ENCODE peak calls at places on chromosomes 12 and 14, in seven cellular contexts. I is small intestine, B is thoracic aorta, P is brain microvascular endothelial cell, T is HL-60, F is ovary, X is OCI-LY7. H is an unnamed sample.

GRCh38 chr12:69501154-69501895 is 31.1 kb downstream of the FRS2 start:
- DNase-seq in I (no peak), B (no peak), P (no peak), T (no peak), F (no peak), X (no peak), H (no peak)

GRCh38 chr12:70853326-70853725 is 67.2 kb downstream of the PTPRR start:
- DNase-seq in I (no peak), B (no peak), P (no peak), T (no peak), F (no peak), X (no peak), H (no peak)

GRCh38 chr12:127245437-127245836 is 1021.5 kb upstream of the TMEM132C start:
- DNase-seq in I (no peak), B (no peak), P (no peak), T (no peak), F (no peak), X (no peak), H (no peak)

GRCh38 chr12:55955800-55956508 is 9.9 kb downstream of the PMEL start:
- DNase-seq in I (peak), B (no peak), P (peak), T (peak), F (no peak), X (peak), H (peak)

GRCh38 chr12:98736352-98737326 is 91.5 kb downstream of the APAF1 start:
- DNase-seq in I (peak), B (no peak), P (no peak), T (no peak), F (no peak), X (no peak), H (no peak)

GRCh38 chr14:67517083-67517482 is 16.0 kb upstream of the PLEKHH1 start:
- DNase-seq in I (peak), B (no peak), P (no peak), T (no peak), F (no peak), X (no peak), H (no peak)

GRCh38 chr12:41466300-41466699 is 278.2 kb downstream of the PDZRN4 start:
- DNase-seq in I (no peak), B (no peak), P (no peak), T (no peak), F (no peak), X (no peak), H (no peak)

GRCh38 chr12:92866418-92866817 is 62.7 kb downstream of the EEA1 start:
- DNase-seq in I (no peak), B (no peak), P (no peak), T (no peak), F (no peak), X (no peak), H (no peak)

GRCh38 chr12:114918535-114919233 is 234.7 kb upstream of the TBX3 start:
- DNase-seq in I (peak), B (no peak), P (peak), T (no peak), F (no peak), X (no peak), H (no peak)

GRCh38 chr12:97275261-97276197 is 187.1 kb upstream of the RMST start:
- DNase-seq in I (no peak), B (no peak), P (no peak), T (no peak), F (no peak), X (no peak), H (no peak)

GRCh38 chr12:19155981-19156734 is 26.6 kb downstream of the PLEKHA5 start:
- DNase-seq in I (no peak), B (no peak), P (no peak), T (no peak), F (no peak), X (no peak), H (no peak)

GRCh38 chr14:32469388-32470160 is 140.5 kb downstream of the AKAP6 start:
- DNase-seq in I (peak), B (no peak), P (no peak), T (no peak), F (no peak), X (peak), H (peak)

GRCh38 chr12:121252712-121253345 is 42.9 kb downstream of the P2RX4 start:
- DNase-seq in I (peak), B (no peak), P (no peak), T (no peak), F (no peak), X (no peak), H (no peak)

GRCh38 chr12:93908264-93908663 is 231.1 kb downstream of the CRADD start:
- DNase-seq in I (no peak), B (no peak), P (no peak), T (no peak), F (no peak), X (no peak), H (no peak)

GRCh38 chr12:93908846-93909592 is 231.8 kb downstream of the CRADD start:
- DNase-seq in I (peak), B (no peak), P (peak), T (no peak), F (no peak), X (no peak), H (no peak)

GRCh38 chr12:93912086-93912733 is 235.0 kb downstream of the CRADD start:
- DNase-seq in I (peak), B (no peak), P (no peak), T (no peak), F (no peak), X (no peak), H (no peak)

GRCh38 chr12:93913845-93914244 is 234.5 kb upstream of the PLXNC1 start:
- DNase-seq in I (no peak), B (no peak), P (peak), T (no peak), F (no peak), X (no peak), H (no peak)

DNA sequence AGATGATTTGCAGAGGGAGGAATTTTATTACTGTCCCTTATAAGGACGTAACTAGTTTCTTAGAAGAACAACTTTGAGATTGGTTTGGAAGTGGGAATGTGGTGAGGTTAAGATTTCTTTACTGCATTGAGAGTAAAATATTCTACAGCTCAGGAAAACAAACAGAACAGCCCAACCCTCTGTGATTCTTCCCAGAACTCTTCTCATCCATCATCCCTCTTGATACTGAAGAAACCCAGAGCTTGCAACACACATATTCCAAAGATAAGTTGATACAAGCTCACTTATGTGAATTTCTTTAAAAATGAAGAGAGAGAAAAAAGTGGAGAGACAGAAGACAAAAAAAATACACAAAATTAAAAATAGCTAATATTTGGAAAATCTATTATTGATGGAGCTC is 234.3 kb downstream of the CRADD start:
- DNase-seq in I (no peak), B (no peak), P (no peak), T (no peak), F (no peak), X (no peak), H (no peak)
- H3K4me3 ChIP-seq in I (no peak), B (no peak), P (no peak), T (no peak), F (no peak), X (no peak), H (no peak)

GRCh38 chr14:61125314-61126082 is 144.5 kb downstream of the SLC38A6 start:
- DNase-seq in I (no peak), B (no peak), P (no peak), T (no peak), F (no peak), X (no peak), H (no peak)
- H3K27ac ChIP-seq in I (no peak), B (no peak), P (no peak), T (no peak), F (no peak), X (no peak), H (no peak)

GRCh38 chr14:65433646-65434045 is 21.1 kb downstream of the FUT8 start:
- DNase-seq in I (no peak), B (no peak), P (no peak), T (no peak), F (no peak), X (no peak), H (no peak)

GRCh38 chr14:65431951-65432350 is 19.4 kb downstream of the FUT8 start:
- DNase-seq in I (no peak), B (no peak), P (no peak), T (no peak), F (no peak), X (no peak), H (no peak)

GRCh38 chr14:65431245-65431644 is 18.7 kb downstream of the FUT8 start:
- DNase-seq in I (no peak), B (no peak), P (no peak), T (no peak), F (no peak), X (no peak), H (no peak)

GRCh38 chr14:65433157-65433556 is 20.6 kb downstream of the FUT8 start:
- DNase-seq in I (no peak), B (no peak), P (no peak), T (no peak), F (no peak), X (no peak), H (no peak)

DNA sequence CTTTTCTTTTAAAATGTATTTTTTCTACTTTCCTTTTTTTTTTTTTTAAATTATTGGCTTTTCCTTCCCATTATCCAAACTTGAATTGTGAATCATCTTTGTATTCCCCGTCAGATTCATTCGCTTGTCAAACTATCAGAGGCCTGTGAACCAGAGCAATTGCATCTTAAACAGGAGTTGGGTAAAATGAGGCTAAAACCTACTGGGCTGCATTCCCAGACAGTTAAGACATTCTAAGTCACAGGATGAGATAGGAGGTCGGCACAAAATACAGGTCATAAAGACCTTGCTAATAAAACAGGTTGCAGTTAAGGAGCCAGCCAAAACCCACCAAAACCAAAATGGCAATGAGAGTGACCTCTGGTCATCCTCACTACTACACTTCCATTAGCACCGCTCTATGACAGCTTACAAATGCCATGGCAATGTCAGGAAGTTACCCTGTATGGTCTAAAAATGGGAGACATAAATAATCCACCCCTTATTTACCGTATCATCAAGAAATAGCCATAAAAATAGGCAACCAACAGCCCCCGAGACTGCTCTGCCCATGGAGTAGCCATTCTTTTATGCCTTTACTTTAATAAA is 19.9 kb downstream of the FUT8 start:
- DNase-seq in I (no peak), B (no peak), P (peak), T (no peak), F (no peak), X (no peak), H (no peak)
- H3K4me3 ChIP-seq in I (no peak), B (no peak), P (no peak), T (no peak), F (no peak), X (no peak), H (no peak)

GRCh38 chr12:106840217-106840616 is 65.7 kb downstream of the RIC8B start:
- DNase-seq in I (no peak), B (no peak), P (peak), T (no peak), F (no peak), X (no peak), H (no peak)
- H3K27ac ChIP-seq in I (no peak), B (no peak), P (peak), T (no peak), F (no peak), X (no peak), H (peak)

DNA sequence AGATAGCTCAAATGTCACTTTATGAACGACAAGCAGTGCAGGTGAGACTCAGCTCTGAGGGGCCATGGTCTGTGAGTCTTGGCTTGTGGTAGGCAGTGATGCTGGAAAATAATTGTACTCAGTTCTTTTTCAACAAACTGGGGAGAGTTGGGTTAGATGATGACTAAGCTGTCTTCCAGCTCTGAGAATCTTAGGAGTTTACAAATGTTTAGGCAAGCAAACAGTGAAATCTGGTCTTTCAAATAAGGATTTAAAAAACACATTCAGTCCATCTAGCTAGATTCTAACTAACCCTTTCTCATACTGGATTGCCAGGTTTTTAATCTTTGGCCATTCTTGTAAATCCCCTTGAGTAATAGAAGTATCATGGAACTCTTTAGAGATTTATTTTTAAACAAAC is 3.4 kb downstream of the PHC1 start:
- DNase-seq in I (no peak), B (no peak), P (no peak), T (no peak), F (no peak), X (no peak), H (no peak)
- H3K4me3 ChIP-seq in I (no peak), B (no peak), P (no peak), T (no peak), F (no peak), X (no peak), H (no peak)

GRCh38 chr14:91171291-91171690 is 57.4 kb downstream of the DGLUCY start:
- DNase-seq in I (no peak), B (no peak), P (no peak), T (no peak), F (no peak), X (no peak), H (no peak)
- H3K27ac ChIP-seq in I (no peak), B (no peak), P (no peak), T (no peak), F (no peak), X (no peak), H (no peak)

DNA sequence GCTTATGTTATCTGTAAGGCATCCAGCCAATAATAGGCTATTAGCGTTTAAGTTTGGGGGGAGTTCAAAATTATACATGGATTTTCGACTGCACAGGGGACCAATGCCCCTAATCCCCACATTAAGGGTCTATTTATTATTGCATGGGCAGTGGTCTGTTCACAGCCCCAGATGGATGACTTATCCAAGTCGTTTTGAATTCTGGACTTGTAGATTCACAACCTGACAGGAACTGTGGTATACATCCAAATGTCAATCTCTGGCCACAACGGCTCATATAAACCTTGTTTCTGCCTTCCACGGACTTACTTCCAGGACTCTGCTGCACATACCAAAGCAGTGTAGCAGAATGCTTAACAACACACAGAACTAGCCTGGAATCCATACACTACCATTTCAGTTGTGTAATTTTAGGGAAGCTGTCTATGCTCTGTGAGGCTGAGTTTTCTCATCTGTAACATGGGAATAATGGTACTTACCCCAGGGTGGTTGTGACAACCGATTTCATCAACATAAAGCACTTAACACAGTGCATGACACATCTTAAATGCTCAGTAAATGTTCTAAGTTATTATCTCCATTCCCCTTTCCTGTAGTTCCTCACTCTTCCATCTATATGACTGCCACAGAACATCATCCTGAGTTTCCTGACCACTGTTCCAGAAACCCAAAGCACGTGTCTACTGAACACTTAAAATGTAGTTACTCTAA is 3.7 kb downstream of the DDX24 start:
- DNase-seq in I (no peak), B (no peak), P (no peak), T (no peak), F (no peak), X (no peak), H (no peak)
- H3K4me3 ChIP-seq in I (peak), B (peak), P (no peak), T (no peak), F (peak), X (peak), H (peak)